ENCODE peak calls at places on chromosomes 1 and 21, in five cellular contexts. One of them, this sample, is unnamed.
A peak's percentile ranks its signal among the peaks of the same experiment; 100 is the strongest.

GRCh38 chr21:45551316-45551715 is 9.1 kb upstream of the SLC19A1 start:
- DNase-seq in thoracic aorta: no peak
- DNase-seq in MM.1S: no peak
- DNase-seq in CD4-positive, CD25-positive, alpha-beta regulatory T cell: no peak
- DNase-seq in choroid plexus epithelial cell: peak; percentile 67
- DNase-seq in this sample: peak; percentile 27

GRCh38 chr1:101278845-101279244 is 42.0 kb downstream of the S1PR1 start:
- DNase-seq in MM.1S: no peak
- DNase-seq in thoracic aorta: no peak
- DNase-seq in choroid plexus epithelial cell: no peak
- DNase-seq in CD4-positive, CD25-positive, alpha-beta regulatory T cell: no peak
- DNase-seq in this sample: no peak

GRCh38 chr21:42414928-42415769 is 11.4 kb downstream of the UBASH3A start:
- DNase-seq in thoracic aorta: no peak
- DNase-seq in CD4-positive, CD25-positive, alpha-beta regulatory T cell: peak; percentile 88
- DNase-seq in choroid plexus epithelial cell: peak; percentile 79
- DNase-seq in MM.1S: no peak
- DNase-seq in this sample: peak; percentile 84

GRCh38 chr1:192730206-192730605 is 78.6 kb upstream of the RGS2 start:
- DNase-seq in thoracic aorta: no peak
- DNase-seq in choroid plexus epithelial cell: peak; percentile 72
- DNase-seq in MM.1S: no peak
- DNase-seq in CD4-positive, CD25-positive, alpha-beta regulatory T cell: no peak
- DNase-seq in this sample: no peak

GRCh38 chr1:119549719-119550141 is 42.7 kb downstream of the HSD3B1 start:
- DNase-seq in choroid plexus epithelial cell: peak; percentile 92
- DNase-seq in thoracic aorta: no peak
- DNase-seq in MM.1S: peak; percentile 30
- DNase-seq in CD4-positive, CD25-positive, alpha-beta regulatory T cell: no peak
- DNase-seq in this sample: peak; percentile 38

GRCh38 chr1:23341829-23342697 is 2.0 kb downstream of the HNRNPR start:
- DNase-seq in thoracic aorta: no peak
- DNase-seq in CD4-positive, CD25-positive, alpha-beta regulatory T cell: no peak
- DNase-seq in MM.1S: peak; percentile 11
- DNase-seq in choroid plexus epithelial cell: peak; percentile 47
- DNase-seq in this sample: no peak

GRCh38 chr1:223199094-223199647 is 56.1 kb upstream of the TLR5 start:
- DNase-seq in choroid plexus epithelial cell: no peak
- DNase-seq in CD4-positive, CD25-positive, alpha-beta regulatory T cell: no peak
- DNase-seq in MM.1S: no peak
- DNase-seq in thoracic aorta: no peak
- DNase-seq in this sample: no peak

GRCh38 chr1:243315455-243315854 is 59.6 kb downstream of the SDCCAG8 start:
- DNase-seq in CD4-positive, CD25-positive, alpha-beta regulatory T cell: no peak
- DNase-seq in MM.1S: peak; percentile 27
- DNase-seq in choroid plexus epithelial cell: no peak
- DNase-seq in thoracic aorta: no peak
- DNase-seq in this sample: no peak

GRCh38 chr1:8727809-8728213 is 89.6 kb downstream of the RERE start:
- DNase-seq in CD4-positive, CD25-positive, alpha-beta regulatory T cell: no peak
- DNase-seq in thoracic aorta: no peak
- DNase-seq in choroid plexus epithelial cell: no peak
- DNase-seq in MM.1S: no peak
- DNase-seq in this sample: no peak

GRCh38 chr1:96424882-96425281 is 296.7 kb upstream of the PTBP2 start:
- DNase-seq in choroid plexus epithelial cell: peak; percentile 53
- DNase-seq in CD4-positive, CD25-positive, alpha-beta regulatory T cell: no peak
- DNase-seq in MM.1S: no peak
- DNase-seq in thoracic aorta: no peak
- DNase-seq in this sample: no peak

GRCh38 chr1:238652346-238652968 is 733.9 kb upstream of the CHRM3 start:
- DNase-seq in choroid plexus epithelial cell: peak; percentile 82
- DNase-seq in CD4-positive, CD25-positive, alpha-beta regulatory T cell: no peak
- DNase-seq in thoracic aorta: no peak
- DNase-seq in MM.1S: no peak
- DNase-seq in this sample: no peak

GRCh38 chr1:238647877-238648276 is 738.5 kb upstream of the CHRM3 start:
- DNase-seq in thoracic aorta: no peak
- DNase-seq in CD4-positive, CD25-positive, alpha-beta regulatory T cell: no peak
- DNase-seq in MM.1S: no peak
- DNase-seq in choroid plexus epithelial cell: peak; percentile 100
- DNase-seq in this sample: no peak

GRCh38 chr1:238649200-238649599 is 737.2 kb upstream of the CHRM3 start:
- DNase-seq in CD4-positive, CD25-positive, alpha-beta regulatory T cell: no peak
- DNase-seq in thoracic aorta: no peak
- DNase-seq in MM.1S: peak; percentile 50
- DNase-seq in choroid plexus epithelial cell: no peak
- DNase-seq in this sample: no peak

GRCh38 chr1:238648756-238649155 is 737.6 kb upstream of the CHRM3 start:
- DNase-seq in thoracic aorta: no peak
- DNase-seq in choroid plexus epithelial cell: no peak
- DNase-seq in MM.1S: no peak
- DNase-seq in CD4-positive, CD25-positive, alpha-beta regulatory T cell: no peak
- DNase-seq in this sample: no peak

DNA sequence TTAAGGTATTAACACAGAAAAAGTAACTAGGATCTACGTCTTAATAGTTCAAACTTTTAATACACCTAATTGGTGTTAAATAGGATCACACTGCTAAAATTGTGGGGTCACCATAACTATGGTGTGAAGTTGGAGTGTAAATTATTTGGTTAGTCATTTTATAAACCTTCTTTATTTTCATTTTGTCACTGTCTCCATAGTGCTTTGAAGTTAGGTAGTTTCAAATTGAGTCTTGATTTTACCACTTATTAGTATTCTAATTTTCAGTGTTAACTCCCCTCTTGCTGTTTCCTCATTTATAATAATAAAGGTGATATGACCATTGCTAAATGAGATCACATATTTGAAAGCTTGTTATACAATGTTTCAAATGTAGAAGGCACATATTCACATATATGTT is 738.1 kb upstream of the CHRM3 start:
- DNase-seq in choroid plexus epithelial cell: no peak
- DNase-seq in CD4-positive, CD25-positive, alpha-beta regulatory T cell: no peak
- DNase-seq in MM.1S: no peak
- DNase-seq in thoracic aorta: no peak
- DNase-seq in this sample: no peak
- H3K4me3 ChIP-seq in choroid plexus epithelial cell: no peak overlapping the region
- H3K4me3 ChIP-seq in CD4-positive, CD25-positive, alpha-beta regulatory T cell: no peak overlapping the region
- H3K4me3 ChIP-seq in MM.1S: no peak overlapping the region
- H3K4me3 ChIP-seq in thoracic aorta: no peak overlapping the region
- H3K4me3 ChIP-seq in this sample: no peak overlapping the region

GRCh38 chr1:156815307-156815826 is 1.3 kb downstream of the SH2D2A start:
- DNase-seq in choroid plexus epithelial cell: peak; percentile 86
- DNase-seq in thoracic aorta: peak; percentile 13
- DNase-seq in CD4-positive, CD25-positive, alpha-beta regulatory T cell: no peak
- DNase-seq in MM.1S: no peak
- DNase-seq in this sample: no peak
- H3K4me3 ChIP-seq in choroid plexus epithelial cell: no peak overlapping the region
- H3K4me3 ChIP-seq in thoracic aorta: no peak overlapping the region
- H3K4me3 ChIP-seq in CD4-positive, CD25-positive, alpha-beta regulatory T cell: peak overlapping the region; percentile 85
- H3K4me3 ChIP-seq in MM.1S: no peak overlapping the region
- H3K4me3 ChIP-seq in this sample: peak overlapping the region; percentile 62

GRCh38 chr1:10781137-10781536 is 15.3 kb downstream of the CASZ1 start:
- DNase-seq in MM.1S: no peak
- DNase-seq in choroid plexus epithelial cell: no peak
- DNase-seq in thoracic aorta: no peak
- DNase-seq in CD4-positive, CD25-positive, alpha-beta regulatory T cell: no peak
- DNase-seq in this sample: no peak

GRCh38 chr1:10779841-10780240 is 16.6 kb downstream of the CASZ1 start:
- DNase-seq in thoracic aorta: no peak
- DNase-seq in MM.1S: no peak
- DNase-seq in CD4-positive, CD25-positive, alpha-beta regulatory T cell: no peak
- DNase-seq in choroid plexus epithelial cell: no peak
- DNase-seq in this sample: no peak

GRCh38 chr1:10778640-10779039 is 17.8 kb downstream of the CASZ1 start:
- DNase-seq in thoracic aorta: no peak
- DNase-seq in MM.1S: no peak
- DNase-seq in CD4-positive, CD25-positive, alpha-beta regulatory T cell: no peak
- DNase-seq in choroid plexus epithelial cell: no peak
- DNase-seq in this sample: no peak

GRCh38 chr1:10777749-10778574 is 18.5 kb downstream of the CASZ1 start:
- DNase-seq in MM.1S: no peak
- DNase-seq in thoracic aorta: no peak
- DNase-seq in choroid plexus epithelial cell: no peak
- DNase-seq in CD4-positive, CD25-positive, alpha-beta regulatory T cell: no peak
- DNase-seq in this sample: no peak

GRCh38 chr1:10779201-10779600 is 17.2 kb downstream of the CASZ1 start:
- DNase-seq in MM.1S: no peak
- DNase-seq in CD4-positive, CD25-positive, alpha-beta regulatory T cell: no peak
- DNase-seq in choroid plexus epithelial cell: no peak
- DNase-seq in thoracic aorta: no peak
- DNase-seq in this sample: no peak
- H3K4me3 ChIP-seq in MM.1S: no peak overlapping the region
- H3K4me3 ChIP-seq in CD4-positive, CD25-positive, alpha-beta regulatory T cell: no peak overlapping the region
- H3K4me3 ChIP-seq in choroid plexus epithelial cell: no peak overlapping the region
- H3K4me3 ChIP-seq in thoracic aorta: no peak overlapping the region
- H3K4me3 ChIP-seq in this sample: no peak overlapping the region

GRCh38 chr1:7680791-7681165 is 90.3 kb upstream of the VAMP3 start:
- DNase-seq in thoracic aorta: no peak
- DNase-seq in choroid plexus epithelial cell: no peak
- DNase-seq in MM.1S: no peak
- DNase-seq in CD4-positive, CD25-positive, alpha-beta regulatory T cell: no peak
- DNase-seq in this sample: no peak
- H3K4me3 ChIP-seq in thoracic aorta: peak overlapping the region; percentile 82
- H3K4me3 ChIP-seq in choroid plexus epithelial cell: peak overlapping the region; percentile 62
- H3K4me3 ChIP-seq in MM.1S: no peak overlapping the region
- H3K4me3 ChIP-seq in CD4-positive, CD25-positive, alpha-beta regulatory T cell: no peak overlapping the region
- H3K4me3 ChIP-seq in this sample: peak overlapping the region; percentile 51

GRCh38 chr21:34037009-34037408 is 36.4 kb upstream of the MRPS6 start:
- DNase-seq in CD4-positive, CD25-positive, alpha-beta regulatory T cell: no peak
- DNase-seq in MM.1S: no peak
- DNase-seq in thoracic aorta: no peak
- DNase-seq in choroid plexus epithelial cell: no peak
- DNase-seq in this sample: no peak
- H3K4me3 ChIP-seq in CD4-positive, CD25-positive, alpha-beta regulatory T cell: no peak overlapping the region
- H3K4me3 ChIP-seq in MM.1S: no peak overlapping the region
- H3K4me3 ChIP-seq in thoracic aorta: no peak overlapping the region
- H3K4me3 ChIP-seq in choroid plexus epithelial cell: no peak overlapping the region
- H3K4me3 ChIP-seq in this sample: no peak overlapping the region

GRCh38 chr1:7374761-7375160 is 396.3 kb upstream of the VAMP3 start:
- DNase-seq in MM.1S: no peak
- DNase-seq in CD4-positive, CD25-positive, alpha-beta regulatory T cell: no peak
- DNase-seq in choroid plexus epithelial cell: no peak
- DNase-seq in thoracic aorta: no peak
- DNase-seq in this sample: no peak

GRCh38 chr1:7375329-7375728 is 395.8 kb upstream of the VAMP3 start:
- DNase-seq in thoracic aorta: no peak
- DNase-seq in choroid plexus epithelial cell: no peak
- DNase-seq in CD4-positive, CD25-positive, alpha-beta regulatory T cell: no peak
- DNase-seq in MM.1S: no peak
- DNase-seq in this sample: no peak

GRCh38 chr1:7373936-7374760 is 396.9 kb upstream of the VAMP3 start:
- DNase-seq in thoracic aorta: no peak
- DNase-seq in MM.1S: no peak
- DNase-seq in choroid plexus epithelial cell: no peak
- DNase-seq in CD4-positive, CD25-positive, alpha-beta regulatory T cell: no peak
- DNase-seq in this sample: no peak

GRCh38 chr1:7376676-7377075 is 394.4 kb upstream of the VAMP3 start:
- DNase-seq in MM.1S: no peak
- DNase-seq in CD4-positive, CD25-positive, alpha-beta regulatory T cell: no peak
- DNase-seq in choroid plexus epithelial cell: no peak
- DNase-seq in thoracic aorta: no peak
- DNase-seq in this sample: no peak

DNA sequence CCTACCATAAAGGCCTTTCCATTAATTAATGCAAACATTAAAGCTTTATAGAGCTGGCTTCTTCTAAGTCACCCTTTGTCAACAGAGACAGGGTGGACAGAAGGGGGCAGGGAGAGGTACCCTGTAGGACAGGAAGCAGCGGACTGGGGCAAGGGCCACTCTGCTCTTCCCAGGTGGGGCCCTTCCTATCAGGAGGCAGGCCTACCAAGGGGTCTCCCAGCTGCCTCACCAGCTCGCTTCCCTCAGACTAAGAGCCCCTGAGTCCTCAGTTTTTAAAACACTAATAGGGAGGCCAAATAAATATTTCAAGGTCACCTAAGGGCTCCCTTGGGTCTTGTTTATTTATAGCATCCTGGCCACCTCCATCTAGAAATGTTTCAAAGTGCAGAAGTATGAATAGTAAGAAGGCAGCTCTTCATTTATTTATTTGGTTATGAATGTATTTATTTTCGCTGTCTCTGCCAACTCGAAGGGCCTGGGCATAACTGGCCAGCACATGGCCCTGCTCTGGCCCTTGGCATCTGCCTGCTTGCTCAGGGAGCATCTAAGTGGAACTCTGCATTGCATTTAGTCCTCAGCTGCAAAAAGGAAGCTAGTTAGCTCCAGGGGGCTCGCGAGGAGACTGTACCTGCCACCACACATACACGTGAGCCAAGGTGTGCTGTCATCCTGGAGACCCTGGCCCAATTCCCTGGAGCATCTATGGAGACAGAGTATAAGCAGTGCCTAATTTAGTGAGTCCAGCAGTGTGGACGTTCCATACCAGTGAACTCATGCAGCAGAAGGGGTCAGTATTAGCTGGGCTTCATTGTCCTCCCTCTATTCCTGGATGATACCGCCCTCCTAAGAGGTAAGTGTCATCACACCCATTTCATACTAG is 395.1 kb upstream of the VAMP3 start:
- DNase-seq in thoracic aorta: no peak
- DNase-seq in CD4-positive, CD25-positive, alpha-beta regulatory T cell: no peak
- DNase-seq in MM.1S: no peak
- DNase-seq in choroid plexus epithelial cell: no peak
- DNase-seq in this sample: no peak
- H3K4me3 ChIP-seq in thoracic aorta: no peak overlapping the region
- H3K4me3 ChIP-seq in CD4-positive, CD25-positive, alpha-beta regulatory T cell: no peak overlapping the region
- H3K4me3 ChIP-seq in MM.1S: no peak overlapping the region
- H3K4me3 ChIP-seq in choroid plexus epithelial cell: no peak overlapping the region
- H3K4me3 ChIP-seq in this sample: no peak overlapping the region